ENCODE peak calls at places on chromosomes 2 and 18, in five cellular contexts. One of them, this sample, is unnamed.

GRCh38 chr18:27844416-27844792 is 332.5 kb downstream of the CDH2 start:
- DNase-seq in left kidney: no peak
- DNase-seq in activated naive CD4-positive, alpha-beta T cell treated with anti-CD3 and anti-CD28 coated beads, Interleukin-2, amount 50 U/mL, for 16 hours: no peak
- DNase-seq in glomerular endothelial cell: no peak
- DNase-seq in stimulated activated CD4-positive, alpha-beta T cell treated with anti-CD3 and anti-CD28 coated beads, Interleukin-12 subunit alpha, Interleukin-12 subunit beta, amount 100 ng/mL, for 48 hours: no peak
- DNase-seq in this sample: no peak

GRCh38 chr2:210363876-210364275 is 48.9 kb upstream of the MYL1 start:
- DNase-seq in left kidney: no peak
- DNase-seq in activated naive CD4-positive, alpha-beta T cell treated with anti-CD3 and anti-CD28 coated beads, Interleukin-2, amount 50 U/mL, for 16 hours: no peak
- DNase-seq in glomerular endothelial cell: no peak
- DNase-seq in stimulated activated CD4-positive, alpha-beta T cell treated with anti-CD3 and anti-CD28 coated beads, Interleukin-12 subunit alpha, Interleukin-12 subunit beta, amount 100 ng/mL, for 48 hours: no peak
- DNase-seq in this sample: no peak

GRCh38 chr2:37412201-37412600 is 67.8 kb downstream of the QPCT start:
- DNase-seq in left kidney: no peak
- DNase-seq in activated naive CD4-positive, alpha-beta T cell treated with anti-CD3 and anti-CD28 coated beads, Interleukin-2, amount 50 U/mL, for 16 hours: no peak
- DNase-seq in glomerular endothelial cell: no peak
- DNase-seq in stimulated activated CD4-positive, alpha-beta T cell treated with anti-CD3 and anti-CD28 coated beads, Interleukin-12 subunit alpha, Interleukin-12 subunit beta, amount 100 ng/mL, for 48 hours: no peak
- DNase-seq in this sample: no peak

GRCh38 chr2:67485431-67485830 is 88.3 kb downstream of the ETAA1 start:
- DNase-seq in left kidney: no peak
- DNase-seq in activated naive CD4-positive, alpha-beta T cell treated with anti-CD3 and anti-CD28 coated beads, Interleukin-2, amount 50 U/mL, for 16 hours: no peak
- DNase-seq in glomerular endothelial cell: no peak
- DNase-seq in stimulated activated CD4-positive, alpha-beta T cell treated with anti-CD3 and anti-CD28 coated beads, Interleukin-12 subunit alpha, Interleukin-12 subunit beta, amount 100 ng/mL, for 48 hours: no peak
- DNase-seq in this sample: no peak

GRCh38 chr2:15159751-15160177 is 401.4 kb downstream of the NBAS start:
- DNase-seq in left kidney: peak
- DNase-seq in activated naive CD4-positive, alpha-beta T cell treated with anti-CD3 and anti-CD28 coated beads, Interleukin-2, amount 50 U/mL, for 16 hours: no peak
- DNase-seq in glomerular endothelial cell: peak
- DNase-seq in stimulated activated CD4-positive, alpha-beta T cell treated with anti-CD3 and anti-CD28 coated beads, Interleukin-12 subunit alpha, Interleukin-12 subunit beta, amount 100 ng/mL, for 48 hours: no peak
- DNase-seq in this sample: no peak

GRCh38 chr18:79934311-79935097 is 16.9 kb downstream of the SLC66A2 start:
- DNase-seq in left kidney: no peak
- DNase-seq in activated naive CD4-positive, alpha-beta T cell treated with anti-CD3 and anti-CD28 coated beads, Interleukin-2, amount 50 U/mL, for 16 hours: no peak
- DNase-seq in glomerular endothelial cell: no peak
- DNase-seq in stimulated activated CD4-positive, alpha-beta T cell treated with anti-CD3 and anti-CD28 coated beads, Interleukin-12 subunit alpha, Interleukin-12 subunit beta, amount 100 ng/mL, for 48 hours: no peak
- DNase-seq in this sample: no peak

GRCh38 chr2:133390151-133390550 is 178.1 kb downstream of the NCKAP5 start:
- DNase-seq in left kidney: no peak
- DNase-seq in activated naive CD4-positive, alpha-beta T cell treated with anti-CD3 and anti-CD28 coated beads, Interleukin-2, amount 50 U/mL, for 16 hours: no peak
- DNase-seq in glomerular endothelial cell: no peak
- DNase-seq in stimulated activated CD4-positive, alpha-beta T cell treated with anti-CD3 and anti-CD28 coated beads, Interleukin-12 subunit alpha, Interleukin-12 subunit beta, amount 100 ng/mL, for 48 hours: no peak
- DNase-seq in this sample: no peak

GRCh38 chr2:111900859-111901258 is 2.5 kb downstream of the MERTK start:
- DNase-seq in left kidney: peak
- DNase-seq in activated naive CD4-positive, alpha-beta T cell treated with anti-CD3 and anti-CD28 coated beads, Interleukin-2, amount 50 U/mL, for 16 hours: no peak
- DNase-seq in glomerular endothelial cell: no peak
- DNase-seq in stimulated activated CD4-positive, alpha-beta T cell treated with anti-CD3 and anti-CD28 coated beads, Interleukin-12 subunit alpha, Interleukin-12 subunit beta, amount 100 ng/mL, for 48 hours: no peak
- DNase-seq in this sample: no peak

GRCh38 chr2:234029150-234029733 is 21.3 kb upstream of the SPP2 start:
- DNase-seq in left kidney: peak
- DNase-seq in activated naive CD4-positive, alpha-beta T cell treated with anti-CD3 and anti-CD28 coated beads, Interleukin-2, amount 50 U/mL, for 16 hours: no peak
- DNase-seq in glomerular endothelial cell: no peak
- DNase-seq in stimulated activated CD4-positive, alpha-beta T cell treated with anti-CD3 and anti-CD28 coated beads, Interleukin-12 subunit alpha, Interleukin-12 subunit beta, amount 100 ng/mL, for 48 hours: no peak
- DNase-seq in this sample: no peak

This sample was measured in stimulated activated naive CD8-positive, alpha-beta T cell treated with anti-CD3 and anti-CD28 coated beads, Interleukin-15, amount 100 ng/mL, for 72 hours.